ENCODE peak calls at places on chromosomes 16 and 17, in six cellular contexts. K is uterus, T is neural progenitor cell, P is A549, B is ascending aorta, W is fibroblast of villous mesenchyme. L is an unnamed sample.

GRCh38 chr16:80803341-80804060 is 897 bp downstream of the CDYL2 start:
- DNase-seq in K (no peak), T (peak), P (no peak), B (no peak), W (peak), L (no peak)

GRCh38 chr17:34781071-34781470 is 180.2 kb downstream of the CCT6B start:
- DNase-seq in K (no peak), T (no peak), P (no peak), B (no peak), W (no peak), L (no peak)

GRCh38 chr16:75244844-75245758 is 6.3 kb downstream of the BCAR1 start:
- DNase-seq in K (peak), T (peak), P (peak), B (peak), W (peak), L (peak)

GRCh38 chr16:10964039-10964890 is 19.9 kb downstream of the CLEC16A start:
- DNase-seq in K (peak), T (peak), P (peak), B (peak), W (peak), L (peak)

GRCh38 chr16:1211451-1212268 is 13.4 kb downstream of the TPSG1 start:
- DNase-seq in K (no peak), T (no peak), P (no peak), B (no peak), W (no peak), L (no peak)

GRCh38 chr17:75691371-75692290 is 24.5 kb downstream of the SAP30BP start:
- DNase-seq in K (no peak), T (peak), P (no peak), B (no peak), W (no peak), L (no peak)

GRCh38 chr17:45225051-45225700 is 3.5 kb downstream of the FMNL1 start:
- DNase-seq in K (no peak), T (no peak), P (peak), B (peak), W (no peak), L (no peak)

GRCh38 chr17:79146562-79146961 is 71.9 kb downstream of the ENGASE start:
- DNase-seq in K (no peak), T (no peak), P (no peak), B (no peak), W (no peak), L (no peak)

GRCh38 chr16:56549744-56550385 is 15.0 kb upstream of the MT4 start:
- DNase-seq in K (no peak), T (no peak), P (no peak), B (no peak), W (no peak), L (no peak)

GRCh38 chr17:33169580-33170285 is 123.4 kb downstream of the ASIC2 start:
- DNase-seq in K (no peak), T (no peak), P (peak), B (no peak), W (no peak), L (peak)

GRCh38 chr16:65154321-65154720 is 32.5 kb upstream of the CDH11 start:
- DNase-seq in K (no peak), T (peak), P (no peak), B (no peak), W (no peak), L (no peak)

GRCh38 chr16:61435356-61435755 is 600.9 kb downstream of the CDH8 start:
- DNase-seq in K (no peak), T (no peak), P (no peak), B (no peak), W (no peak), L (no peak)

GRCh38 chr16:12874135-12874534 is 27.3 kb upstream of the SHISA9 start:
- DNase-seq in K (no peak), T (no peak), P (peak), B (no peak), W (no peak), L (peak)

GRCh38 chr16:54287018-54287757 is 601 bp upstream of the IRX3 start:
- DNase-seq in K (no peak), T (no peak), P (no peak), B (no peak), W (no peak), L (no peak)

GRCh38 chr16:87495578-87495977 is 2.8 kb upstream of the ZCCHC14 start:
- DNase-seq in K (no peak), T (no peak), P (no peak), B (no peak), W (no peak), L (no peak)

GRCh38 chr16:87499189-87499486 is 6.3 kb upstream of the ZCCHC14 start:
- DNase-seq in K (no peak), T (no peak), P (peak), B (no peak), W (peak), L (peak)

GRCh38 chr16:87498324-87499188 is 5.7 kb upstream of the ZCCHC14 start:
- DNase-seq in K (no peak), T (no peak), P (no peak), B (no peak), W (no peak), L (no peak)

GRCh38 chr16:87492721-87493554 is at the start of gene ZCCHC14:
- DNase-seq in K (peak), T (peak), P (peak), B (peak), W (peak), L (peak)

GRCh38 chr16:87496101-87496801 is 3.4 kb upstream of the ZCCHC14 start:
- DNase-seq in K (no peak), T (no peak), P (no peak), B (no peak), W (no peak), L (no peak)
- TF ChIP-seq CTCF in K (no peak), T (no peak), P (no peak), B (no peak), W (no peak), L (no peak)

GRCh38 chr16:67549240-67549639 is 13.1 kb upstream of the CTCF start:
- DNase-seq in K (no peak), T (no peak), P (no peak), B (no peak), W (no peak), L (no peak)
- H3K4me3 ChIP-seq in K (no peak), T (no peak), P (no peak), B (no peak), W (no peak), L (no peak)

GRCh38 chr16:46731691-46732555 is 16.2 kb downstream of the MYLK3 start:
- DNase-seq in K (no peak), T (no peak), P (no peak), B (peak), W (no peak), L (no peak)

GRCh38 chr16:46733319-46733830 is 14.8 kb downstream of the MYLK3 start:
- DNase-seq in K (no peak), T (no peak), P (no peak), B (no peak), W (no peak), L (no peak)

GRCh38 chr16:46730126-46730525 is 18.0 kb downstream of the MYLK3 start:
- DNase-seq in K (no peak), T (no peak), P (no peak), B (peak), W (no peak), L (no peak)

GRCh38 chr16:46730801-46731690 is 17.1 kb downstream of the MYLK3 start:
- DNase-seq in K (no peak), T (no peak), P (no peak), B (peak), W (no peak), L (no peak)

DNA sequence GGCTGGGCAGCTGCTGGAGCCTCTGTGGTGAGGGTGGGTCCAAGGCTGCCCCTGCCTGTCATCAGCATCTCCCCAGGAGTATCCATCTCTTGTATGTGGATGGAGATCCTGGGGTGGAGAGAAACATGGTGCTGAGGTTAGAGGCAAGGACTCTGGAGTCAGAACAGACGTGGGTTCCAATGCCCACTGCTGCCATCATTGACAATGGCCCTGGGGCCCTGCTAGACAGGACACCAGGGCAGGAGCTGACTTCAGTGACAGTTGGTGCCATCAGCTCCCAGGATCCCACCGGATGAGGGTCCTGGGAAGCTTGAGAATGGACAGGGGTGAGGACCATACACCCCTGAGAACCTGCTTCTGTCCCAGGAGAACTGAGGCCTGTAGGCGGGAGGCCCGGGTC is 15.6 kb downstream of the MYLK3 start:
- DNase-seq in K (no peak), T (no peak), P (no peak), B (no peak), W (no peak), L (no peak)
- TF ChIP-seq CTCF in K (no peak), T (no peak), P (no peak), B (no peak), W (no peak), L (no peak)

GRCh38 chr17:57861737-57862409 is 12.0 kb upstream of the MRPS23 start:
- DNase-seq in K (peak), T (peak), P (peak), B (peak), W (peak), L (peak)

GRCh38 chr17:57862410-57862989 is 12.7 kb upstream of the MRPS23 start:
- DNase-seq in K (peak), T (no peak), P (no peak), B (no peak), W (no peak), L (no peak)

GRCh38 chr17:57859601-57860413 is 10.0 kb upstream of the MRPS23 start:
- DNase-seq in K (peak), T (no peak), P (no peak), B (no peak), W (no peak), L (no peak)

GRCh38 chr17:57860414-57860999 is 10.7 kb upstream of the MRPS23 start:
- DNase-seq in K (peak), T (no peak), P (no peak), B (no peak), W (no peak), L (no peak)

DNA sequence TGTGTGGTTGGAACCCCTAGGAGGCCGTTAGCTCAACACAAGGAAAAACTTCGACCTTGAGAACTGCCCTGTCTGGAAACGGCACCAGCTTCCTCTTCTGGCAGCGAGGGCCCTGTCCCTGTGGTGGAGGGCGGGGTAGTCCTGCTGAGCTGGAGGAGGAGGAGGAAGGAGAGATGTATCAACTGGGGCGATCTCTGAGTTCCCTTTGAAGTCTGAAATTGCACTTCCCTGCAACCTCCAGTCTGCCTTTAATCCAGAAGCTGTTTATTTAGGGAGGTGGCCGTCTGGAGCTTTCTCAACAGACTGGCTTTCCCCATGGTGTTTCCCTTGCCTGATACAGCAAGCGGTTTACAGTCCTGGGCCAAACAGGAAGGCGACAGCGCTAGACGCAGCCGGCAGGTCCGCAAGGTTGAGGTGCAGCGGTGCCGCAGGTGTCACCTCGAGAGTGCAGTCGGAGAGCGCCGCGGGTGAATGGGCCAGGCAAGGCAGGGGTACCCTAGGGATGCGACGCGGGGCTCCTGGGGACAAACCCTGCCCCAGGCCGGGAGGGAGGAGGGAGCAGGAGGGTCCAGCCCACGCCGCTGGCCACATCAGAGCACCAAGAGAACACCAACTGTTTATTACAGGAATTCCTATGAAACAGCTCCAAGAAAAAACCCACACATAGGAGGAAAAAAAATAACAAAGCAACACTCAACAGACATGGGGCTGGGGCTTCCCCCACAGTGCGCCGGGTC is 11.3 kb upstream of the MRPS23 start:
- DNase-seq in K (peak), T (peak), P (peak), B (peak), W (peak), L (peak)
- H3K4me3 ChIP-seq in K (peak), T (peak), P (peak), B (peak), W (peak), L (peak)